ENCODE peak calls at places on chromosome 16, in seven cellular contexts. D is effector CD8-positive, alpha-beta T cell; F is stimulated activated naive CD8-positive, alpha-beta T cell treated with anti-CD3 and anti-CD28 coated beads, Interleukin-15, amount 100 ng/mL, for 72 hours; S is left kidney; J is progenitor cell of endocrine pancreas; H is fibroblast of pulmonary artery; E is activated T-helper 1 cell treated with anti-CD3 and anti-CD28 coated beads, Interleukin-12 subunit alpha, Interleukin-12 subunit beta, Interleukin-2, Interleukin-4 antibody, amounts not matched to agents 30 ng/mL and 10 ng/mL and 1 ng/mL, durations not matched to agents 14 hours and 24 hours and 36 hours. Q is an unnamed sample.

GRCh38 chr16:74601131-74601871 is 5.6 kb downstream of the GLG1 start:
- DNase-seq in D (peak; percentile 31), F (peak; percentile 51), S (no peak), J (no peak), H (no peak), E (peak; percentile 66), Q (no peak)

GRCh38 chr16:5670198-5670597 is 572.6 kb upstream of the EEF2KMT start:
- DNase-seq in D (no peak), F (no peak), S (no peak), J (no peak), H (no peak), E (no peak), Q (no peak)

GRCh38 chr16:49161191-49161590 is 120.4 kb downstream of the CBLN1 start:
- DNase-seq in D (no peak), F (no peak), S (no peak), J (no peak), H (no peak), E (no peak), Q (no peak)

GRCh38 chr16:61831351-61831933 is 204.8 kb downstream of the CDH8 start:
- DNase-seq in D (no peak), F (no peak), S (no peak), J (no peak), H (peak; percentile 26), E (no peak), Q (no peak)

GRCh38 chr16:89401641-89402445 is 88.5 kb downstream of the ANKRD11 start:
- DNase-seq in D (no peak), F (no peak), S (peak; percentile 47), J (no peak), H (no peak), E (no peak), Q (no peak)

GRCh38 chr16:53775821-53776431 is 72.0 kb downstream of the FTO start:
- DNase-seq in D (no peak), F (no peak), S (no peak), J (no peak), H (peak; percentile 96), E (no peak), Q (no peak)

GRCh38 chr16:83685615-83686165 is 122.1 kb upstream of the HSBP1 start:
- DNase-seq in D (no peak), F (no peak), S (no peak), J (no peak), H (no peak), E (no peak), Q (no peak)

GRCh38 chr16:1825864-1826690 is 548 bp downstream of the HAGH start:
- DNase-seq in D (peak; percentile 59), F (peak; percentile 85), S (peak; percentile 81), J (peak; percentile 48), H (peak; percentile 6), E (peak; percentile 24), Q (no peak)

GRCh38 chr16:74736531-74737157 is 36.0 kb upstream of the MLKL start:
- DNase-seq in D (no peak), F (no peak), S (no peak), J (no peak), H (no peak), E (no peak), Q (no peak)

GRCh38 chr16:27123795-27124194 is 57.1 kb downstream of the C16orf82 start:
- DNase-seq in D (no peak), F (no peak), S (no peak), J (no peak), H (no peak), E (no peak), Q (no peak)

GRCh38 chr16:2761472-2761871 is 9.0 kb downstream of the SRRM2 start:
- DNase-seq in D (no peak), F (no peak), S (no peak), J (no peak), H (no peak), E (no peak), Q (no peak)

GRCh38 chr16:57556941-57557541 is 14.6 kb downstream of the ADGRG5 start:
- DNase-seq in D (no peak), F (no peak), S (no peak), J (no peak), H (no peak), E (no peak), Q (no peak)

GRCh38 chr16:46582313-46582712 is 38.9 kb downstream of the SHCBP1 start:
- DNase-seq in D (no peak), F (no peak), S (no peak), J (no peak), H (no peak), E (no peak), Q (no peak)

GRCh38 chr16:46920402-46921068 is 36.4 kb downstream of the GPT2 start:
- DNase-seq in D (no peak), F (no peak), S (peak; percentile 39), J (no peak), H (no peak), E (no peak), Q (no peak)

GRCh38 chr16:3214904-3215600 is 19.9 kb downstream of the ZNF200 start:
- DNase-seq in D (no peak), F (peak; percentile 59), S (no peak), J (no peak), H (no peak), E (peak; percentile 40), Q (no peak)

GRCh38 chr16:51040637-51041036 is 110.4 kb downstream of the SALL1 start:
- DNase-seq in D (no peak), F (no peak), S (no peak), J (no peak), H (no peak), E (no peak), Q (no peak)

GRCh38 chr16:27686926-27687325 is 137.0 kb downstream of the KATNIP start:
- DNase-seq in D (no peak), F (no peak), S (no peak), J (no peak), H (no peak), E (no peak), Q (no peak)

GRCh38 chr16:3013491-3013951 is 798 bp downstream of the CLDN9 start:
- DNase-seq in D (no peak), F (no peak), S (no peak), J (no peak), H (no peak), E (no peak), Q (no peak)

GRCh38 chr16:87101903-87102302 is 215.3 kb downstream of the C16orf95 start:
- DNase-seq in D (no peak), F (no peak), S (no peak), J (no peak), H (peak; percentile 60), E (no peak), Q (no peak)

GRCh38 chr16:69833791-69834282 is 71.7 kb downstream of the WWP2 start:
- DNase-seq in D (no peak), F (no peak), S (no peak), J (no peak), H (no peak), E (no peak), Q (no peak)

GRCh38 chr16:3472878-3473595 is 22.3 kb downstream of the C16orf90 start:
- DNase-seq in D (no peak), F (no peak), S (no peak), J (no peak), H (no peak), E (no peak), Q (no peak)

GRCh38 chr16:69564845-69565610 is 738 bp upstream of the NFAT5 start:
- DNase-seq in D (no peak), F (peak; percentile 12), S (peak; percentile 15), J (no peak), H (peak; percentile 11), E (no peak), Q (no peak)

GRCh38 chr16:15607700-15608396 is 35.1 kb downstream of the MARF1 start:
- DNase-seq in D (no peak), F (no peak), S (no peak), J (no peak), H (peak; percentile 39), E (no peak), Q (no peak)

GRCh38 chr16:27920391-27920891 is 143.1 kb downstream of the GSG1L start:
- DNase-seq in D (no peak), F (no peak), S (peak; percentile 82), J (peak; percentile 29), H (no peak), E (no peak), Q (peak; percentile 27)

Q was measured in iPS DF 6.9.